ENCODE peak calls at places on chromosomes 5 and 9, in five cellular contexts. P, Z, I, W and T are unnamed samples.

GRCh38 chr5:147448766-147449165 is 61.1 kb downstream of the DPYSL3 start:
- DNase-seq in I (no peak), W (no peak), P (no peak), Z (no peak), T (no peak)

GRCh38 chr5:165448773-165449172 is 1943.4 kb downstream of the MAT2B start:
- DNase-seq in I (no peak), Z (no peak), P (no peak), W (no peak), T (no peak)

GRCh38 chr9:92666236-92666635 is 3.7 kb downstream of the IPPK start:
- DNase-seq in W (no peak), Z (peak; percentile 37), P (peak; percentile 40), I (no peak), T (no peak)

GRCh38 chr9:129435996-129436676 is 184.8 kb downstream of the C9orf50 start:
- DNase-seq in Z (no peak), W (no peak), I (no peak), P (no peak), T (no peak)

GRCh38 chr9:81266086-81266485 is 423.3 kb downstream of the TLE1 start:
- DNase-seq in P (no peak), Z (no peak), W (no peak), I (no peak), T (no peak)

GRCh38 chr9:112764344-112764743 is 13.8 kb downstream of the SNX30 start:
- DNase-seq in Z (no peak), I (no peak), W (no peak), P (no peak), T (no peak)

GRCh38 chr5:759111-759741 is 25.3 kb downstream of the ZDHHC11B start:
- DNase-seq in I (peak; percentile 54), W (peak; percentile 84), Z (peak; percentile 71), P (peak; percentile 88), T (peak; percentile 72)

GRCh38 chr9:137339045-137339444 is 37.0 kb upstream of the NRARP start:
- DNase-seq in I (no peak), P (no peak), Z (no peak), W (no peak), T (no peak)

GRCh38 chr5:170254056-170254455 is 21.3 kb downstream of the C5orf58 start:
- DNase-seq in Z (no peak), P (peak; percentile 79), W (no peak), I (peak; percentile 65), T (no peak)

GRCh38 chr9:2181794-2182193 is 166.6 kb downstream of the SMARCA2 start:
- DNase-seq in Z (peak; percentile 67), I (no peak), W (peak; percentile 17), P (peak; percentile 56), T (peak; percentile 39)

GRCh38 chr5:139100825-139101224 is 97.3 kb downstream of the SIL1 start:
- DNase-seq in P (no peak), W (no peak), Z (no peak), I (no peak), T (no peak)

GRCh38 chr9:35070823-35071813 is 1.3 kb downstream of the VCP start:
- DNase-seq in Z (no peak), P (no peak), I (no peak), W (no peak), T (no peak)

GRCh38 chr5:119315516-119315949 is 40.3 kb upstream of the TNFAIP8 start:
- DNase-seq in Z (no peak), I (no peak), W (no peak), P (peak; percentile 71), T (no peak)

GRCh38 chr5:54090495-54091084 is 219.8 kb downstream of the ARL15 start:
- DNase-seq in Z (no peak), P (no peak), W (no peak), I (no peak), T (no peak)

GRCh38 chr5:11026543-11026942 is 265.5 kb upstream of the DAP start:
- DNase-seq in W (no peak), Z (no peak), P (no peak), I (no peak), T (no peak)

GRCh38 chr9:70945301-70945700 is 176.1 kb downstream of the TRPM3 start:
- DNase-seq in W (no peak), P (no peak), Z (no peak), I (no peak), T (no peak)

GRCh38 chr9:27125936-27126335 is 16.9 kb downstream of the TEK start:
- DNase-seq in P (no peak), Z (no peak), I (no peak), W (no peak), T (no peak)

GRCh38 chr9:115025721-115026120 is 92.2 kb downstream of the TNC start:
- DNase-seq in P (no peak), I (no peak), W (no peak), Z (no peak), T (no peak)
- H3K36me3 ChIP-seq in P (no peaks in the 10 kb centered on the region), I (no peaks in the 10 kb centered on the region), W (no peaks in the 10 kb centered on the region), Z (no peaks in the 10 kb centered on the region), T (no peaks in the 10 kb centered on the region)

GRCh38 chr5:14379739-14380497 is 201.7 kb upstream of the OTULINL start:
- DNase-seq in W (no peak), I (no peak), P (no peak), Z (no peak), T (no peak)

GRCh38 chr5:14380712-14381111 is 200.9 kb upstream of the OTULINL start:
- DNase-seq in Z (no peak), W (no peak), P (no peak), I (no peak), T (no peak)

GRCh38 chr5:14385022-14385421 is 196.6 kb upstream of the OTULINL start:
- DNase-seq in P (no peak), I (no peak), Z (no peak), W (no peak), T (no peak)

GRCh38 chr5:14386882-14387575 is 194.6 kb upstream of the OTULINL start:
- DNase-seq in P (no peak), W (no peak), Z (no peak), I (no peak), T (no peak)

DNA sequence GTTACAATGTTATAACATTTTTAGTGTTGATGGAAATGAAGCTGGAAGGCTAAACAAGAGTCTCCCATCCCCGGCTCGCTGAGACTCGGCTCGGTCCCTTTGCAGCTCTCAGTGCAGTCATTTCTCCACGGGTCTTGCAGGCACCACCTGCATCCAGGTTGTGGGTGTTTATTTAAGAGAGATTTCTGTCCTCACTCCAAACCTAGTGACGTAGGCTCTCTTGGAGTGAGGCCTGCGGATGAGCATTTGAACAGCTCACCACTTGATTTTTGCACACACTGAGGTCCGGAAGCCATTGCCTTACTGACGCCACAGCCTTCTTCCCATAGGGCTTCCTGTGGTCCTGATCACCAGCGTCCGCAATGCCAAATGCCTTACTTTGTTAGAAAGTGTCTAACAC is 197.7 kb upstream of the OTULINL start:
- DNase-seq in I (no peak), Z (no peak), P (no peak), W (no peak), T (no peak)
- H3K36me3 ChIP-seq in I (no peaks in the 10 kb centered on the region), Z (peaks cover 91% of the 10 kb centered on the region), P (no peaks in the 10 kb centered on the region), W (peaks cover 55% of the 10 kb centered on the region), T (peaks cover 9% of the 10 kb centered on the region)

GRCh38 chr5:36175043-36175442 is 23.1 kb downstream of the SKP2 start:
- DNase-seq in W (no peak), Z (no peak), I (no peak), P (no peak), T (no peak)
- H3K36me3 ChIP-seq in W (peaks cover 20% of the 10 kb centered on the region), Z (peaks cover 90% of the 10 kb centered on the region), I (peaks cover 83% of the 10 kb centered on the region), P (no peaks in the 10 kb centered on the region), T (no peaks in the 10 kb centered on the region)

GRCh38 chr5:16453609-16454008 is 12.0 kb downstream of the ZNF622 start:
- DNase-seq in W (no peak), P (no peak), I (no peak), Z (no peak), T (no peak)

GRCh38 chr5:16455670-16456069 is 9.9 kb downstream of the ZNF622 start:
- DNase-seq in Z (no peak), I (no peak), P (no peak), W (no peak), T (no peak)

GRCh38 chr5:16454686-16455085 is 10.9 kb downstream of the ZNF622 start:
- DNase-seq in W (no peak), I (no peak), Z (no peak), P (no peak), T (no peak)

GRCh38 chr5:16446993-16447392 is 18.6 kb downstream of the ZNF622 start:
- DNase-seq in Z (no peak), W (no peak), I (no peak), P (no peak), T (no peak)

DNA sequence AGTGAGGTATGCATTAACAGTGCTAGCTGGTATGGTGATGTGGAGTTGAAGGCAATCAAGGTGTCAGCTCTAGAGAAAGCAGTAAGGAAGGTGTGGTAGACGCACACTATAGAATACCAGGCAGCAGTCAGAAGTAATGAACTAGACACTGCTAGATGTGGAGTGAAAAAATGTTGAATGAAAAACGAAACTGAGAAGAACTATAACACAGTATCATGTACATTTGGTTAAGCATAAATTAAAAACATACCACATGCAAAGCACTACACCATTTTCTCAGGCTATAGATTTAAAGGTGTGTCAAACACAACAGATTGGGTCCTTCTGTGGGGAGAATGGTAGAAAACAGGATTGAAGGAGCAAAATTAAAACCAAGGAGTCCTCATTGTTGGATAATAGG is 15.4 kb downstream of the ZNF622 start:
- DNase-seq in P (no peak), Z (no peak), I (no peak), W (no peak), T (no peak)
- H3K36me3 ChIP-seq in P (no peaks in the 10 kb centered on the region), Z (peaks cover 76% of the 10 kb centered on the region), I (peaks cover 58% of the 10 kb centered on the region), W (peaks cover 55% of the 10 kb centered on the region), T (peaks cover 12% of the 10 kb centered on the region)

GRCh38 chr9:133344071-133344470 is 3.9 kb downstream of the MED22 start:
- DNase-seq in Z (no peak), W (no peak), I (no peak), P (no peak), T (no peak)
- H3K36me3 ChIP-seq in Z (peaks cover 79% of the 10 kb centered on the region), W (peaks cover 7% of the 10 kb centered on the region), I (peaks cover 28% of the 10 kb centered on the region), P (no peaks in the 10 kb centered on the region), T (no peaks in the 10 kb centered on the region)

GRCh38 chr5:157366741-157367684 is 93.0 kb upstream of the NIPAL4 start:
- DNase-seq in P (no peak), Z (no peak), W (no peak), I (no peak), T (no peak)

GRCh38 chr5:157371655-157372471 is 88.2 kb upstream of the NIPAL4 start:
- DNase-seq in I (no peak), W (no peak), P (no peak), Z (no peak), T (no peak)

GRCh38 chr5:157370967-157371366 is 89.0 kb upstream of the NIPAL4 start:
- DNase-seq in Z (no peak), I (no peak), W (no peak), P (no peak), T (no peak)

GRCh38 chr5:157372472-157372822 is 87.6 kb upstream of the NIPAL4 start:
- DNase-seq in P (no peak), W (no peak), I (no peak), Z (no peak), T (no peak)

GRCh38 chr5:157369507-157369906 is 90.5 kb upstream of the NIPAL4 start:
- DNase-seq in P (no peak), W (no peak), I (no peak), Z (no peak), T (no peak)
- H3K36me3 ChIP-seq in P (no peaks in the 10 kb centered on the region), W (no peaks in the 10 kb centered on the region), I (peaks cover 94% of the 10 kb centered on the region), Z (no peaks in the 10 kb centered on the region), T (no peaks in the 10 kb centered on the region)